ENCODE peak calls at places on chromosomes 1 and 21, in seven cellular contexts. One of them, this sample, is unnamed.

GRCh38 chr1:15966081-15966955 is 9.6 kb downstream of the ZBTB17 start:
- DNase-seq in fibroblast of villous mesenchyme: peak
- DNase-seq in T follicular helper cell: no peak
- DNase-seq in Peyer's patch: peak
- DNase-seq in stimulated activated CD8-positive, alpha-beta memory T cell treated with anti-CD3 and anti-CD28 coated beads, Interleukin-7, amount 100 ng/mL, for 1 hour: no peak
- DNase-seq in small intestine: peak
- DNase-seq in gastrocnemius medialis: no peak
- DNase-seq in this sample: no peak

GRCh38 chr1:23368562-23369334 is 888 bp downstream of the ZNF436 start:
- DNase-seq in fibroblast of villous mesenchyme: peak
- DNase-seq in stimulated activated CD8-positive, alpha-beta memory T cell treated with anti-CD3 and anti-CD28 coated beads, Interleukin-7, amount 100 ng/mL, for 1 hour: peak
- DNase-seq in T follicular helper cell: peak
- DNase-seq in gastrocnemius medialis: peak
- DNase-seq in Peyer's patch: peak
- DNase-seq in small intestine: peak
- DNase-seq in this sample: peak

GRCh38 chr1:65940131-65940530 is 147.4 kb downstream of the PDE4B start:
- DNase-seq in stimulated activated CD8-positive, alpha-beta memory T cell treated with anti-CD3 and anti-CD28 coated beads, Interleukin-7, amount 100 ng/mL, for 1 hour: no peak
- DNase-seq in small intestine: no peak
- DNase-seq in gastrocnemius medialis: no peak
- DNase-seq in T follicular helper cell: no peak
- DNase-seq in fibroblast of villous mesenchyme: no peak
- DNase-seq in Peyer's patch: no peak
- DNase-seq in this sample: no peak

GRCh38 chr1:174999926-175000696 is at the start of gene CACYBP:
- DNase-seq in small intestine: peak
- DNase-seq in T follicular helper cell: peak
- DNase-seq in stimulated activated CD8-positive, alpha-beta memory T cell treated with anti-CD3 and anti-CD28 coated beads, Interleukin-7, amount 100 ng/mL, for 1 hour: peak
- DNase-seq in gastrocnemius medialis: peak
- DNase-seq in Peyer's patch: peak
- DNase-seq in fibroblast of villous mesenchyme: peak
- DNase-seq in this sample: peak

GRCh38 chr1:240122639-240123604 is 31.2 kb downstream of the FMN2 start:
- DNase-seq in fibroblast of villous mesenchyme: peak
- DNase-seq in stimulated activated CD8-positive, alpha-beta memory T cell treated with anti-CD3 and anti-CD28 coated beads, Interleukin-7, amount 100 ng/mL, for 1 hour: no peak
- DNase-seq in T follicular helper cell: no peak
- DNase-seq in gastrocnemius medialis: no peak
- DNase-seq in small intestine: peak
- DNase-seq in Peyer's patch: no peak
- DNase-seq in this sample: peak

GRCh38 chr1:94698759-94699502 is 121.2 kb upstream of the SLC44A3 start:
- DNase-seq in gastrocnemius medialis: no peak
- DNase-seq in fibroblast of villous mesenchyme: peak
- DNase-seq in Peyer's patch: no peak
- DNase-seq in stimulated activated CD8-positive, alpha-beta memory T cell treated with anti-CD3 and anti-CD28 coated beads, Interleukin-7, amount 100 ng/mL, for 1 hour: no peak
- DNase-seq in small intestine: no peak
- DNase-seq in T follicular helper cell: no peak
- DNase-seq in this sample: no peak

GRCh38 chr1:234726359-234726836 is 116.4 kb upstream of the IRF2BP2 start:
- DNase-seq in T follicular helper cell: no peak
- DNase-seq in Peyer's patch: no peak
- DNase-seq in stimulated activated CD8-positive, alpha-beta memory T cell treated with anti-CD3 and anti-CD28 coated beads, Interleukin-7, amount 100 ng/mL, for 1 hour: no peak
- DNase-seq in fibroblast of villous mesenchyme: no peak
- DNase-seq in small intestine: no peak
- DNase-seq in gastrocnemius medialis: peak
- DNase-seq in this sample: no peak

GRCh38 chr1:229693124-229693523 is 67.1 kb downstream of the URB2 start:
- DNase-seq in Peyer's patch: no peak
- DNase-seq in T follicular helper cell: no peak
- DNase-seq in stimulated activated CD8-positive, alpha-beta memory T cell treated with anti-CD3 and anti-CD28 coated beads, Interleukin-7, amount 100 ng/mL, for 1 hour: no peak
- DNase-seq in gastrocnemius medialis: no peak
- DNase-seq in small intestine: no peak
- DNase-seq in fibroblast of villous mesenchyme: no peak
- DNase-seq in this sample: no peak

GRCh38 chr1:114015075-114015474 is 35.8 kb downstream of the OLFML3 start:
- DNase-seq in stimulated activated CD8-positive, alpha-beta memory T cell treated with anti-CD3 and anti-CD28 coated beads, Interleukin-7, amount 100 ng/mL, for 1 hour: no peak
- DNase-seq in T follicular helper cell: no peak
- DNase-seq in small intestine: no peak
- DNase-seq in fibroblast of villous mesenchyme: no peak
- DNase-seq in gastrocnemius medialis: no peak
- DNase-seq in Peyer's patch: no peak
- DNase-seq in this sample: no peak

GRCh38 chr21:31222142-31222541 is 121.9 kb downstream of the TIAM1 start:
- DNase-seq in small intestine: no peak
- DNase-seq in stimulated activated CD8-positive, alpha-beta memory T cell treated with anti-CD3 and anti-CD28 coated beads, Interleukin-7, amount 100 ng/mL, for 1 hour: no peak
- DNase-seq in gastrocnemius medialis: no peak
- DNase-seq in Peyer's patch: no peak
- DNase-seq in fibroblast of villous mesenchyme: no peak
- DNase-seq in T follicular helper cell: no peak
- DNase-seq in this sample: no peak

GRCh38 chr1:59178803-59179202 is 118.1 kb upstream of the FGGY start:
- DNase-seq in stimulated activated CD8-positive, alpha-beta memory T cell treated with anti-CD3 and anti-CD28 coated beads, Interleukin-7, amount 100 ng/mL, for 1 hour: no peak
- DNase-seq in Peyer's patch: no peak
- DNase-seq in fibroblast of villous mesenchyme: no peak
- DNase-seq in small intestine: no peak
- DNase-seq in gastrocnemius medialis: no peak
- DNase-seq in T follicular helper cell: no peak
- DNase-seq in this sample: peak

This sample was measured in caudate nucleus.